ENCODE peak calls at places on chromosomes 13 and 19, in eight cellular contexts. One of them, this sample, is unnamed.

GRCh38 chr13:91058066-91058465 is 289.4 kb upstream of the MIR17HG start:
- DNase-seq in T-helper 2 cell treated with Interferon-gamma antibody and Interleukin-4, amounts not matched to agents 5 μg/mL and 100 μg/mL, for 36 hours: no peak
- DNase-seq in astrocyte of the cerebellum: peak
- DNase-seq in H4: peak
- DNase-seq in stimulated activated CD8-positive, alpha-beta memory T cell treated with anti-CD3 and anti-CD28 coated beads, Interleukin-4, amount 100 ng/mL, for 24 hours: no peak
- DNase-seq in HuH-7.5: no peak
- DNase-seq in WTC11: peak
- DNase-seq in iris pigment epithelial cell: peak
- DNase-seq in this sample: no peak

GRCh38 chr13:111853766-111854165 is 213.2 kb upstream of the SOX1 start:
- DNase-seq in T-helper 2 cell treated with Interferon-gamma antibody and Interleukin-4, amounts not matched to agents 5 μg/mL and 100 μg/mL, for 36 hours: no peak
- DNase-seq in astrocyte of the cerebellum: no peak
- DNase-seq in H4: no peak
- DNase-seq in stimulated activated CD8-positive, alpha-beta memory T cell treated with anti-CD3 and anti-CD28 coated beads, Interleukin-4, amount 100 ng/mL, for 24 hours: no peak
- DNase-seq in HuH-7.5: no peak
- DNase-seq in WTC11: no peak
- DNase-seq in iris pigment epithelial cell: no peak
- DNase-seq in this sample: no peak

GRCh38 chr13:23378009-23378632 is 55.4 kb downstream of the SACS start:
- DNase-seq in T-helper 2 cell treated with Interferon-gamma antibody and Interleukin-4, amounts not matched to agents 5 μg/mL and 100 μg/mL, for 36 hours: peak
- DNase-seq in astrocyte of the cerebellum: peak
- DNase-seq in H4: peak
- DNase-seq in stimulated activated CD8-positive, alpha-beta memory T cell treated with anti-CD3 and anti-CD28 coated beads, Interleukin-4, amount 100 ng/mL, for 24 hours: peak
- DNase-seq in HuH-7.5: no peak
- DNase-seq in WTC11: no peak
- DNase-seq in iris pigment epithelial cell: peak
- DNase-seq in this sample: no peak

GRCh38 chr13:30567072-30567471 is 50.6 kb upstream of the USPL1 start:
- DNase-seq in T-helper 2 cell treated with Interferon-gamma antibody and Interleukin-4, amounts not matched to agents 5 μg/mL and 100 μg/mL, for 36 hours: no peak
- DNase-seq in astrocyte of the cerebellum: no peak
- DNase-seq in H4: no peak
- DNase-seq in stimulated activated CD8-positive, alpha-beta memory T cell treated with anti-CD3 and anti-CD28 coated beads, Interleukin-4, amount 100 ng/mL, for 24 hours: no peak
- DNase-seq in HuH-7.5: no peak
- DNase-seq in WTC11: no peak
- DNase-seq in iris pigment epithelial cell: no peak
- DNase-seq in this sample: no peak

GRCh38 chr19:14091885-14092462 is 1.4 kb upstream of the SAMD1 start:
- DNase-seq in T-helper 2 cell treated with Interferon-gamma antibody and Interleukin-4, amounts not matched to agents 5 μg/mL and 100 μg/mL, for 36 hours: no peak
- DNase-seq in astrocyte of the cerebellum: no peak
- DNase-seq in H4: peak
- DNase-seq in stimulated activated CD8-positive, alpha-beta memory T cell treated with anti-CD3 and anti-CD28 coated beads, Interleukin-4, amount 100 ng/mL, for 24 hours: no peak
- DNase-seq in HuH-7.5: no peak
- DNase-seq in WTC11: peak
- DNase-seq in iris pigment epithelial cell: no peak
- DNase-seq in this sample: no peak

GRCh38 chr19:33241530-33242101 is 16.0 kb upstream of the SLC7A10 start:
- DNase-seq in T-helper 2 cell treated with Interferon-gamma antibody and Interleukin-4, amounts not matched to agents 5 μg/mL and 100 μg/mL, for 36 hours: no peak
- DNase-seq in astrocyte of the cerebellum: no peak
- DNase-seq in H4: no peak
- DNase-seq in stimulated activated CD8-positive, alpha-beta memory T cell treated with anti-CD3 and anti-CD28 coated beads, Interleukin-4, amount 100 ng/mL, for 24 hours: peak
- DNase-seq in HuH-7.5: peak
- DNase-seq in WTC11: peak
- DNase-seq in iris pigment epithelial cell: no peak
- DNase-seq in this sample: peak

GRCh38 chr13:71797487-71797886 is 69.5 kb downstream of the DACH1 start:
- DNase-seq in T-helper 2 cell treated with Interferon-gamma antibody and Interleukin-4, amounts not matched to agents 5 μg/mL and 100 μg/mL, for 36 hours: no peak
- DNase-seq in astrocyte of the cerebellum: no peak
- DNase-seq in H4: no peak
- DNase-seq in stimulated activated CD8-positive, alpha-beta memory T cell treated with anti-CD3 and anti-CD28 coated beads, Interleukin-4, amount 100 ng/mL, for 24 hours: no peak
- DNase-seq in HuH-7.5: no peak
- DNase-seq in WTC11: no peak
- DNase-seq in iris pigment epithelial cell: no peak
- DNase-seq in this sample: no peak

GRCh38 chr13:71638728-71639127 is 228.3 kb downstream of the DACH1 start:
- DNase-seq in T-helper 2 cell treated with Interferon-gamma antibody and Interleukin-4, amounts not matched to agents 5 μg/mL and 100 μg/mL, for 36 hours: no peak
- DNase-seq in astrocyte of the cerebellum: no peak
- DNase-seq in H4: no peak
- DNase-seq in stimulated activated CD8-positive, alpha-beta memory T cell treated with anti-CD3 and anti-CD28 coated beads, Interleukin-4, amount 100 ng/mL, for 24 hours: no peak
- DNase-seq in HuH-7.5: no peak
- DNase-seq in WTC11: no peak
- DNase-seq in iris pigment epithelial cell: no peak
- DNase-seq in this sample: no peak

GRCh38 chr19:18002347-18002850 is 5.6 kb upstream of the ARRDC2 start:
- DNase-seq in T-helper 2 cell treated with Interferon-gamma antibody and Interleukin-4, amounts not matched to agents 5 μg/mL and 100 μg/mL, for 36 hours: no peak
- DNase-seq in astrocyte of the cerebellum: no peak
- DNase-seq in H4: no peak
- DNase-seq in stimulated activated CD8-positive, alpha-beta memory T cell treated with anti-CD3 and anti-CD28 coated beads, Interleukin-4, amount 100 ng/mL, for 24 hours: no peak
- DNase-seq in HuH-7.5: no peak
- DNase-seq in WTC11: no peak
- DNase-seq in iris pigment epithelial cell: no peak
- DNase-seq in this sample: no peak

GRCh38 chr19:7152568-7152967 is 83.1 kb downstream of the ZNF557 start:
- DNase-seq in T-helper 2 cell treated with Interferon-gamma antibody and Interleukin-4, amounts not matched to agents 5 μg/mL and 100 μg/mL, for 36 hours: no peak
- DNase-seq in astrocyte of the cerebellum: no peak
- DNase-seq in H4: no peak
- DNase-seq in stimulated activated CD8-positive, alpha-beta memory T cell treated with anti-CD3 and anti-CD28 coated beads, Interleukin-4, amount 100 ng/mL, for 24 hours: no peak
- DNase-seq in HuH-7.5: no peak
- DNase-seq in WTC11: no peak
- DNase-seq in iris pigment epithelial cell: no peak
- DNase-seq in this sample: no peak

GRCh38 chr19:1875646-1876493 is 9.4 kb downstream of the ABHD17A start:
- DNase-seq in T-helper 2 cell treated with Interferon-gamma antibody and Interleukin-4, amounts not matched to agents 5 μg/mL and 100 μg/mL, for 36 hours: peak
- DNase-seq in astrocyte of the cerebellum: peak
- DNase-seq in H4: peak
- DNase-seq in stimulated activated CD8-positive, alpha-beta memory T cell treated with anti-CD3 and anti-CD28 coated beads, Interleukin-4, amount 100 ng/mL, for 24 hours: peak
- DNase-seq in HuH-7.5: peak
- DNase-seq in WTC11: peak
- DNase-seq in iris pigment epithelial cell: peak
- DNase-seq in this sample: peak

GRCh38 chr19:42352216-42352892 is 26.9 kb downstream of the MEGF8 start:
- DNase-seq in T-helper 2 cell treated with Interferon-gamma antibody and Interleukin-4, amounts not matched to agents 5 μg/mL and 100 μg/mL, for 36 hours: no peak
- DNase-seq in astrocyte of the cerebellum: no peak
- DNase-seq in H4: no peak
- DNase-seq in stimulated activated CD8-positive, alpha-beta memory T cell treated with anti-CD3 and anti-CD28 coated beads, Interleukin-4, amount 100 ng/mL, for 24 hours: no peak
- DNase-seq in HuH-7.5: no peak
- DNase-seq in WTC11: no peak
- DNase-seq in iris pigment epithelial cell: no peak
- DNase-seq in this sample: no peak

GRCh38 chr13:30224732-30225131 is 82.6 kb downstream of the KATNAL1 start:
- DNase-seq in T-helper 2 cell treated with Interferon-gamma antibody and Interleukin-4, amounts not matched to agents 5 μg/mL and 100 μg/mL, for 36 hours: no peak
- DNase-seq in astrocyte of the cerebellum: no peak
- DNase-seq in H4: no peak
- DNase-seq in stimulated activated CD8-positive, alpha-beta memory T cell treated with anti-CD3 and anti-CD28 coated beads, Interleukin-4, amount 100 ng/mL, for 24 hours: no peak
- DNase-seq in HuH-7.5: no peak
- DNase-seq in WTC11: no peak
- DNase-seq in iris pigment epithelial cell: peak
- DNase-seq in this sample: no peak

This sample was measured in Calu3.